ENCODE peak calls at places on chromosomes 13 and 19, in seven cellular contexts. Y is left kidney; R is central memory CD8-positive, alpha-beta T cell; F is cardiac muscle cell; J is posterior cingulate gyrus; E is naive thymus-derived CD8-positive, alpha-beta T cell; S is EH. H is an unnamed sample.

GRCh38 chr13:23505007-23505406 is 65.2 kb upstream of the TNFRSF19 start:
- DNase-seq in Y (peak; percentile 32), R (no peak), F (no peak), J (no peak), E (no peak), S (peak; percentile 79), H (no peak)

GRCh38 chr19:40305403-40305802 is 20.3 kb upstream of the AKT2 start:
- DNase-seq in Y (peak; percentile 95), R (peak; percentile 49), F (peak; percentile 89), J (peak; percentile 95), E (peak; percentile 74), S (peak; percentile 85), H (peak; percentile 52)

GRCh38 chr19:8607386-8607785 is 3.1 kb downstream of the ADAMTS10 start:
- DNase-seq in Y (no peak), R (no peak), F (no peak), J (no peak), E (no peak), S (peak; percentile 69), H (no peak)

GRCh38 chr19:10044390-10044789 is 31.1 kb downstream of the RDH8 start:
- DNase-seq in Y (no peak), R (no peak), F (no peak), J (no peak), E (no peak), S (peak; percentile 42), H (no peak)

GRCh38 chr19:45322311-45322710 is 364 bp downstream of the CKM start:
- DNase-seq in Y (peak; percentile 89), R (no peak), F (peak; percentile 63), J (no peak), E (no peak), S (no peak), H (no peak)

GRCh38 chr13:62357887-62358645 is 942.4 kb upstream of the PCDH20 start:
- DNase-seq in Y (peak; percentile 71), R (no peak), F (peak; percentile 78), J (no peak), E (no peak), S (no peak), H (no peak)

GRCh38 chr13:23428183-23428528 is 5.3 kb downstream of the SACS start:
- DNase-seq in Y (no peak), R (no peak), F (no peak), J (no peak), E (no peak), S (peak; percentile 72), H (no peak)

GRCh38 chr13:20514866-20515265 is 10.8 kb downstream of the CRYL1 start:
- DNase-seq in Y (no peak), R (no peak), F (no peak), J (no peak), E (no peak), S (peak; percentile 31), H (no peak)

GRCh38 chr19:10672529-10673150 is 18.5 kb downstream of the ILF3 start:
- DNase-seq in Y (no peak), R (no peak), F (no peak), J (peak; percentile 45), E (no peak), S (no peak), H (no peak)

GRCh38 chr13:100235311-100235901 is 146.5 kb downstream of the PCCA start:
- DNase-seq in Y (peak; percentile 70), R (no peak), F (peak; percentile 44), J (no peak), E (peak; percentile 53), S (peak; percentile 61), H (no peak)

GRCh38 chr13:21228738-21229137 is 52.3 kb downstream of the MRPL57 start:
- DNase-seq in Y (no peak), R (no peak), F (no peak), J (no peak), E (no peak), S (no peak), H (no peak)

GRCh38 chr13:92315265-92315664 is 911.3 kb upstream of the GPC6 start:
- DNase-seq in Y (no peak), R (no peak), F (no peak), J (no peak), E (no peak), S (no peak), H (no peak)

GRCh38 chr13:19644947-19645439 is 11.5 kb downstream of the MPHOSPH8 start:
- DNase-seq in Y (no peak), R (no peak), F (no peak), J (no peak), E (no peak), S (no peak), H (no peak)

GRCh38 chr13:113855012-113855921 is 8.6 kb downstream of the GAS6 start:
- DNase-seq in Y (no peak), R (no peak), F (no peak), J (peak; percentile 71), E (no peak), S (peak; percentile 66), H (no peak)

GRCh38 chr13:104295537-104295936 is 1229.3 kb upstream of the SLC10A2 start:
- DNase-seq in Y (no peak), R (no peak), F (no peak), J (no peak), E (no peak), S (no peak), H (no peak)

GRCh38 chr13:106103779-106104178 is 431.7 kb downstream of the EFNB2 start:
- DNase-seq in Y (no peak), R (no peak), F (no peak), J (no peak), E (no peak), S (peak; percentile 97), H (no peak)

GRCh38 chr19:52896431-52897148 is 845 bp downstream of the ZNF320 start:
- DNase-seq in Y (peak; percentile 63), R (no peak), F (peak; percentile 39), J (peak; percentile 78), E (peak; percentile 13), S (peak; percentile 24), H (no peak)

GRCh38 chr19:13995017-13995728 is 10.9 kb downstream of the RFX1 start:
- DNase-seq in Y (no peak), R (no peak), F (no peak), J (peak; percentile 87), E (no peak), S (peak; percentile 66), H (no peak)

GRCh38 chr19:5172859-5173577 is 167.6 kb downstream of the PTPRS start:
- DNase-seq in Y (no peak), R (no peak), F (no peak), J (no peak), E (no peak), S (peak; percentile 100), H (no peak)

GRCh38 chr19:18027151-18027550 is 19.2 kb downstream of the ARRDC2 start:
- DNase-seq in Y (no peak), R (no peak), F (no peak), J (no peak), E (no peak), S (no peak), H (no peak)

GRCh38 chr13:32019612-32020233 is 11.9 kb upstream of the FRY start:
- DNase-seq in Y (peak; percentile 91), R (no peak), F (peak; percentile 74), J (no peak), E (peak; percentile 42), S (peak; percentile 74), H (no peak)

GRCh38 chr19:20640023-20640422 is 21.3 kb downstream of the ZNF626 start:
- DNase-seq in Y (no peak), R (no peak), F (no peak), J (no peak), E (no peak), S (no peak), H (no peak)

GRCh38 chr13:27425918-27426630 is 1.7 kb downstream of the GTF3A start:
- DNase-seq in Y (peak; percentile 35), R (peak; percentile 55), F (peak; percentile 43), J (peak; percentile 87), E (peak; percentile 78), S (peak; percentile 84), H (peak; percentile 65)

GRCh38 chr19:13155472-13156284 is 5.5 kb downstream of the IER2 start:
- DNase-seq in Y (peak; percentile 88), R (peak; percentile 53), F (peak; percentile 65), J (no peak), E (peak; percentile 78), S (peak; percentile 76), H (peak; percentile 75)

GRCh38 chr13:110520431-110521295 is 40.9 kb downstream of the RAB20 start:
- DNase-seq in Y (no peak), R (no peak), F (no peak), J (peak; percentile 90), E (no peak), S (no peak), H (no peak)

GRCh38 chr19:49497047-49497789 is 984 bp downstream of the RPS11 start:
- DNase-seq in Y (peak; percentile 68), R (no peak), F (peak; percentile 63), J (no peak), E (peak; percentile 76), S (peak; percentile 71), H (peak; percentile 79)

GRCh38 chr13:25168800-25169199 is 3.3 kb downstream of the AMER2 start:
- DNase-seq in Y (no peak), R (no peak), F (no peak), J (no peak), E (no peak), S (no peak), H (no peak)

GRCh38 chr13:84430015-84430414 is 547.7 kb upstream of the SLITRK1 start:
- DNase-seq in Y (no peak), R (no peak), F (no peak), J (no peak), E (no peak), S (peak; percentile 90), H (no peak)

GRCh38 chr19:17483605-17484002 is 13.3 kb downstream of the SLC27A1 start:
- DNase-seq in Y (no peak), R (no peak), F (no peak), J (no peak), E (no peak), S (no peak), H (no peak)

GRCh38 chr13:32895296-32895695 is 120.9 kb upstream of the KL start:
- DNase-seq in Y (no peak), R (no peak), F (no peak), J (no peak), E (no peak), S (no peak), H (no peak)